ENCODE peak calls at places on chromosomes 5 and 9, in eight cellular contexts. E is fibroblast of lung, N is fibroblast of the aortic adventitia, P is mesothelial cell of epicardium, A is HFFc6, Q is tibial nerve, W is A549, Y is Calu3. H is an unnamed sample.

GRCh38 chr5:133397432-133397831 is 214.9 kb downstream of the FSTL4 start:
- DNase-seq in E (no peak), N (no peak), P (no peak), A (no peak), Q (no peak), W (no peak), Y (no peak), H (peak)

GRCh38 chr5:10528056-10528816 is 35.6 kb upstream of the ANKRD33B start:
- DNase-seq in E (peak), N (peak), P (no peak), A (peak), Q (no peak), W (no peak), Y (no peak), H (no peak)

GRCh38 chr5:137432376-137432775 is 66.8 kb downstream of the SPOCK1 start:
- DNase-seq in E (no peak), N (no peak), P (no peak), A (no peak), Q (no peak), W (no peak), Y (no peak), H (no peak)

GRCh38 chr5:411728-412127 is 31.2 kb upstream of the EXOC3 start:
- DNase-seq in E (no peak), N (no peak), P (no peak), A (no peak), Q (no peak), W (no peak), Y (no peak), H (no peak)

GRCh38 chr9:97768731-97769130 is 71.6 kb upstream of the XPA start:
- DNase-seq in E (no peak), N (peak), P (no peak), A (peak), Q (no peak), W (no peak), Y (no peak), H (no peak)

GRCh38 chr9:121398374-121398773 is 28.3 kb upstream of the STOM start:
- DNase-seq in E (peak), N (peak), P (no peak), A (peak), Q (no peak), W (no peak), Y (no peak), H (no peak)

GRCh38 chr5:58317009-58317408 is 142.9 kb downstream of the PLK2 start:
- DNase-seq in E (no peak), N (no peak), P (no peak), A (no peak), Q (no peak), W (no peak), Y (no peak), H (no peak)

GRCh38 chr9:11506980-11507379 is 894.2 kb upstream of the PTPRD start:
- DNase-seq in E (no peak), N (no peak), P (no peak), A (no peak), Q (no peak), W (no peak), Y (no peak), H (no peak)

GRCh38 chr9:114953917-114954316 is 23.5 kb upstream of the TNFSF8 start:
- DNase-seq in E (peak), N (peak), P (no peak), A (peak), Q (peak), W (peak), Y (no peak), H (no peak)

GRCh38 chr9:114852050-114852594 is 46.3 kb upstream of the TNFSF15 start:
- DNase-seq in E (peak), N (peak), P (no peak), A (no peak), Q (peak), W (no peak), Y (peak), H (no peak)

DNA sequence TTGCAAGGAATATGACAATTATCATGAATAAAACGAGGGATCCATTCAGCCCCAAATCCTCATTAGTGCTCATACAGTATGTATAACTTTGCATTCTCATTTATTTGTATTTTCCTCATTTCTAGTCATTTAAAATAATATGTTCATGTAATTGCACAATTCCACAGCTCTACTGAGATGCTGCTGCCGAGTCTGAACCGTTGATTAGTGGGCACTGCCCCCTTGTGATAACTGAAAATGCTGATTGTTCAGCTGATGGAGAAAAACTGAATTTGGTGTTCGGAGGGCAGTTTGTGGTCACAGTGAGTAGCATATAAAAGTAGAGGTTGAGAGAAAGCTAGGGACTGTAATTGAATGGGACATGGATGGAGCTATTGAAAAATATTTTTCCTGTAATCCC is 12.2 kb upstream of the GPR151 start:
- DNase-seq in E (peak), N (no peak), P (no peak), A (no peak), Q (no peak), W (peak), Y (no peak), H (no peak)
- TF ChIP-seq CTCF in E (no peak), N (no peak), P (no peak), A (no peak), Q (no peak), W (no peak), Y (no peak), H (no peak)

GRCh38 chr9:101486693-101487442 is 46.8 kb upstream of the RNF20 start:
- DNase-seq in E (peak), N (peak), P (peak), A (peak), Q (no peak), W (peak), Y (peak), H (no peak)
- TF ChIP-seq CTCF in E (peak), N (no peak), P (no peak), A (peak), Q (no peak), W (peak), Y (no peak), H (no peak)

DNA sequence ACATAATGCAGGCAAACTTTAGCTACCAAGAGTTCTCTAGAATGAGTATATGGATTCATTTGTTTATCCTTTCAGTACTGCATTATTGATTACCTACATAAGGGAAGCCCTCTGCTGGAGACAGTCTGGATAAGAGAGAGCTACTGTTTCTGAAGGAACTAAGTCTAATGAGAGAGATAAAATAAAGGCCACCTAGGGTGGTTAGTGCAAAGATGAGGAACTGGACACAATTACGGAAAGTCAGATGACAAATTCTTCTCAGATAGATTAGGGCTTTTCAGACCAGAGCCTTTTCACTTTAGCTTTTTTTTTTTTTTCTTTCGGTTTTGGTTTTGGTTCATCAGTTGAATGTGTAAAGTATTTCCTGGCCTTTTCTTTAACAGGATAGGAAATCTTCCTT is 31.3 kb downstream of the ISOC1 start:
- DNase-seq in E (no peak), N (no peak), P (no peak), A (no peak), Q (no peak), W (no peak), Y (no peak), H (peak)
- TF ChIP-seq CTCF in E (no peak), N (no peak), P (no peak), A (no peak), Q (no peak), W (no peak), Y (no peak), H (no peak)

GRCh38 chr5:136374003-136374402 is 8.7 kb upstream of the TRPC7 start:
- DNase-seq in E (no peak), N (peak), P (no peak), A (peak), Q (no peak), W (peak), Y (peak), H (no peak)
- TF ChIP-seq CTCF in E (no peak), N (peak), P (no peak), A (peak), Q (no peak), W (peak), Y (no peak), H (peak)